ENCODE peak calls at places on chromosomes 16 and 17, in six cellular contexts. E is cardiac muscle cell, H is H1, W is right lobe of liver, O is fibroblast of lung, A is A549. L is an unnamed sample.

GRCh38 chr17:74204474-74204873 is 996 bp downstream of the RPL38 start:
- DNase-seq in O (no peak), E (no peak), W (no peak), A (no peak), H (no peak), L (no peak)

GRCh38 chr17:66602659-66603363 is 232.1 kb upstream of the CACNG5 start:
- DNase-seq in H (no peak), A (no peak), O (peak), E (no peak), W (no peak), L (peak)

GRCh38 chr17:9044796-9045470 is 23.6 kb downstream of the NTN1 start:
- DNase-seq in H (no peak), A (no peak), W (no peak), E (no peak), O (no peak), L (no peak)

GRCh38 chr16:5502467-5502869 is 404.9 kb upstream of the EEF2KMT start:
- DNase-seq in W (no peak), O (no peak), A (peak), E (peak), H (peak), L (no peak)

GRCh38 chr16:23282508-23282907 is 19.6 kb upstream of the SCNN1B start:
- DNase-seq in A (no peak), H (no peak), W (no peak), O (no peak), E (no peak), L (no peak)

GRCh38 chr16:12354296-12354818 is 377.8 kb downstream of the SNX29 start:
- DNase-seq in H (no peak), O (no peak), W (no peak), A (no peak), E (no peak), L (no peak)

GRCh38 chr17:33218657-33219298 is 74.3 kb downstream of the ASIC2 start:
- DNase-seq in H (no peak), E (no peak), A (no peak), W (no peak), O (peak), L (no peak)

GRCh38 chr17:42118545-42118944 is 2.6 kb downstream of the KAT2A start:
- DNase-seq in A (peak), E (no peak), O (peak), H (no peak), W (no peak), L (no peak)

GRCh38 chr17:45432405-45433113 is at the start of gene ARHGAP27:
- DNase-seq in A (no peak), W (peak), E (peak), H (no peak), O (no peak), L (no peak)

GRCh38 chr16:55955845-55956244 is 80.7 kb upstream of the CES5A start:
- DNase-seq in H (no peak), W (peak), E (no peak), A (no peak), O (no peak), L (no peak)

GRCh38 chr17:63190821-63191220 is 224.8 kb downstream of the TANC2 start:
- DNase-seq in W (no peak), O (no peak), H (no peak), A (no peak), E (no peak), L (no peak)

GRCh38 chr16:1494129-1494640 is 1.0 kb downstream of the TELO2 start:
- DNase-seq in W (no peak), O (peak), H (peak), E (peak), A (peak), L (peak)

GRCh38 chr17:42612013-42612412 is 2.5 kb downstream of the TUBG1 start:
- DNase-seq in A (no peak), E (no peak), H (no peak), W (no peak), O (no peak), L (no peak)

GRCh38 chr16:67252806-67253497 is 4.2 kb downstream of the SLC9A5 start:
- DNase-seq in A (no peak), H (no peak), E (no peak), O (no peak), W (no peak), L (no peak)

GRCh38 chr17:16381496-16381820 is 567 bp downstream of the UBB start:
- DNase-seq in E (no peak), O (peak), H (no peak), W (no peak), A (no peak), L (no peak)

GRCh38 chr17:43367588-43368242 is 31.1 kb upstream of the ARL4D start:
- DNase-seq in A (peak), O (peak), W (no peak), E (peak), H (no peak), L (peak)

GRCh38 chr16:49276646-49277385 is 4.8 kb downstream of the CBLN1 start:
- DNase-seq in W (no peak), E (no peak), O (no peak), H (no peak), A (no peak), L (no peak)

GRCh38 chr17:68057531-68057952 is 22.0 kb downstream of the KPNA2 start:
- DNase-seq in W (no peak), O (peak), A (no peak), E (no peak), H (no peak), L (peak)

GRCh38 chr17:45225051-45225700 is 3.5 kb downstream of the FMNL1 start:
- DNase-seq in A (no peak), O (no peak), H (no peak), W (peak), E (no peak), L (no peak)

GRCh38 chr17:77846531-77847085 is 111.9 kb upstream of the TNRC6C start:
- DNase-seq in A (no peak), E (no peak), W (no peak), H (no peak), O (no peak), L (no peak)

GRCh38 chr16:11499295-11500089 is 87.2 kb downstream of the LITAF start:
- DNase-seq in H (no peak), A (peak), E (no peak), W (no peak), O (no peak), L (no peak)

GRCh38 chr16:22843856-22844255 is 29.9 kb downstream of the HS3ST2 start:
- DNase-seq in A (no peak), H (no peak), E (no peak), O (no peak), W (no peak), L (no peak)

GRCh38 chr16:85200471-85201278 is 88.4 kb upstream of the CIBAR2 start:
- DNase-seq in E (no peak), O (peak), H (no peak), W (no peak), A (no peak), L (no peak)

GRCh38 chr16:89828199-89828869 is at the start of gene SPIRE2:
- DNase-seq in H (no peak), W (peak), A (no peak), E (peak), O (peak), L (peak)

GRCh38 chr17:77383613-77384608 is 243.1 kb downstream of the SEC14L1 start:
- DNase-seq in E (no peak), A (no peak), O (no peak), W (peak), H (no peak), L (no peak)

GRCh38 chr17:58763263-58763662 is 7.6 kb downstream of the PPM1E start:
- DNase-seq in O (no peak), H (no peak), E (no peak), W (no peak), A (no peak), L (no peak)

GRCh38 chr17:6279659-6280058 is 155.3 kb downstream of the AIPL1 start:
- DNase-seq in W (no peak), E (no peak), H (peak), A (no peak), O (no peak), L (no peak)

DNA sequence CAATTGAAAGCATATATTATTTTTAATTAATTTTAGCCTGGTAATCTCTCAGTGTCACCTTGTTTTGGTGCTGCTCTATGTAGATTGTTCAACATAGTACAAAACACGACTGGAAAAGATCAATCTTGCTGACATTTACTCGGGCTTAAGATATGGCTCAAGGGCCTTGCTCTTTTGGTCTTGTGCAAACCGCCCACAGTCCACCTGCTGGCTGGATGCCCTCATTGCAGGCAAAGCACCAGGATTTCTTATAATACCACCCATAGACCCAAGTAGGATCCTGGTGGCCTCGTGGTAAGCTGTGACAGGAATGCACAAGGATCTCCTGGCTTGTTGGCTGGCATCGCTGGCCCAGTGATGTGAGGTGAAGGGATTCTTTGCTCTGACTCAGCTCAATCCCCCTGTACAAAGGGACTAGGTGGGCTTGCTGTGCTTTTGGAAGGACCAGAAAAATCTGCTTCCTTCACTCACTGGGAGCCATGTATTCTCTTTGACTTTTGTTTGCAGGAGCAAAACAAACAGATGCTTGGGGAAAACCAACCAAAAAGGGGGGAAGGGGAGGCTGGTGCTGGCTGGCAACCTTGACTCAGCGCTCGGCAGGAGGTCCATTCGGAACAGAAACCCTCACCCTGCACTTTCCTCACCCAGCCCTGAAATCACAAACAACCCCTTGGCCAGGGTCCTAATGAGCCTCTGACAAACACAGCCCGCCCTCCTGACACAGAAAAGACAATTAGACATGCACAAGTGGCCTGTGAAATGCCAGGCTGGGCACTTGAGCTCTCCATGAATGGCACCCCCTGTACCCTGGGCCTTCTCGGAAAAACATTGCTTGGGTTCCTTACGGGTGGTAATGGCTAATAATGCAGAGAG is 36.6 kb upstream of the MED9 start:
- DNase-seq in O (peak), W (peak), H (peak), A (peak), E (peak), L (peak)
- TF ChIP-seq CTCF in O (peak), W (peak), H (peak), A (peak), E (peak), L (peak)

GRCh38 chr17:69105907-69106730 is 35.6 kb downstream of the ABCA6 start:
- DNase-seq in O (no peak), A (no peak), E (no peak), W (no peak), H (no peak), L (no peak)

DNA sequence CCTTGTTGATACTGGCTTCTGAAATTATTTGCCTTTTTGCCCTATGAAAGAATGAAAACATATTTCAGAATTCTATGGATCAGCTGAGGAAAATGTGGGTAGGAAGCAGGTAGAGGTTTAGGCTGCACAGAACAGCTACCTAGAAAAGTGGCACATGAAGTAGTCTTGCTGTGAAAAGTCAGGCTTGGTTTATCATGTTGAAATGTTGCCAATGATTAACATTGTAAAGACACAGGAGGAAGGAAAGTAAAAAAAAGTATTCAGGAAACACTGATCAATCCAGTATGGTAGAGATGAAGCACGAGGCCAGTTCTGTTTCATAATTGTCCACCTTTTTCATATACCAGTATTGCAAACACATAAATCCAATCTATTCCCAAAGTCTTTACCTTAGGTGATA is 29.9 kb downstream of the ABCA6 start:
- DNase-seq in A (no peak), E (no peak), H (no peak), O (no peak), W (no peak), L (no peak)
- H3K27ac ChIP-seq in A (no peak), E (no peak), H (no peak), O (no peak), W (no peak), L (no peak)

GRCh38 chr17:2240541-2240940 is 63.0 kb downstream of the SMG6 start:
- DNase-seq in O (peak), E (no peak), H (no peak), W (no peak), A (no peak), L (no peak)
- H3K4me3 ChIP-seq in O (peak), E (no peak), H (no peak), W (no peak), A (no peak), L (no peak)

GRCh38 chr17:82876602-82877391 is 37.0 kb upstream of the ZNF750 start:
- DNase-seq in O (peak), W (peak), E (peak), A (no peak), H (no peak), L (peak)
- TF ChIP-seq CTCF in O (peak), W (peak), E (peak), A (no peak), H (no peak), L (peak)

DNA sequence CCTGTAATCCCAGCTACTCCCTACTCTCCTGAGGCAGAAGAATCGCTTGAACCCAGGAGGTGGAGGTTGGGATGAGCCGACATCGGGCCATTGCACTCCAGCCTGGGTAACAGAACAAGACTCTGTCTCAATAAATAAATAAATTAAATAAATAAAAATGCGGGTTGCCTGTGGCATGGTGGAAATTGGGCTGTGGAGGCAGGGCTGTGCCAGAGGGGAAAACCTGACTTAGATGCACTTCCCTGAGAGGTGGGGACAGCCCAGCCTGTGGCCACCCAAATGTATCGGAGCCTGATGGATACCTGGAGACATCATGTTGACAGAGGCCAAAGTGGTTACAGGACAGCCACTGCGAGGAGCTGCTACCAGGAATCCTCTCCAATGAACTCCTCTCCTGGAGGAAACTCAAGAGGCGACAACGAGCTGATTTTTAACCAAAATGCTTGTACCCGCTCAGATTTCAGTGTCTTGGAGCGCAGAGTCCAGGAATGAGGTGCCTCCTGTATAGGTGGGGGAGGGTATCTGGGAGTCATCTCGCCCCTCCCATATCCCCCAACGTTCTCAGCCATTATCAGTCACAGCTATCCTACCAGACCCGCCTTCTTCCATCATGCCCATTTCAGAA is 32.3 kb downstream of the DDX19A start:
- DNase-seq in O (no peak), H (no peak), A (no peak), W (no peak), E (no peak), L (no peak)
- H3K27ac ChIP-seq in O (no peak), H (no peak), A (no peak), W (no peak), E (peak), L (no peak)

GRCh38 chr17:39054111-39054645 is 87.0 kb upstream of the FBXO47 start:
- DNase-seq in H (no peak), W (peak), E (no peak), A (no peak), O (no peak), L (no peak)

GRCh38 chr17:39062846-39063680 is 88.4 kb downstream of the PLXDC1 start:
- DNase-seq in E (no peak), W (no peak), H (no peak), O (no peak), A (no peak), L (no peak)

GRCh38 chr17:39058524-39058923 is 91.3 kb upstream of the FBXO47 start:
- DNase-seq in O (no peak), W (peak), A (no peak), E (no peak), H (no peak), L (no peak)

GRCh38 chr17:39063681-39064069 is 87.8 kb downstream of the PLXDC1 start:
- DNase-seq in H (no peak), O (no peak), A (no peak), E (no peak), W (no peak), L (no peak)

GRCh38 chr17:39057807-39058206 is 90.6 kb upstream of the FBXO47 start:
- DNase-seq in W (peak), E (no peak), A (no peak), O (no peak), H (no peak), L (no peak)
- H3K4me3 ChIP-seq in W (peak), E (peak), A (no peak), O (no peak), H (no peak), L (peak)

GRCh38 chr16:66091462-66091861 is 275.0 kb upstream of the CDH5 start:
- DNase-seq in W (no peak), O (peak), A (no peak), E (no peak), H (no peak), L (no peak)
- TF ChIP-seq CTCF in W (no peak), O (no peak), A (no peak), E (no peak), H (no peak), L (no peak)

L was measured in brain microvascular endothelial cell.